ENCODE peak calls at places on chromosome 1, in four cellular contexts. V, L, W and Z are unnamed samples.

GRCh38 chr1:17874231-17874630 is 119.1 kb downstream of the ACTL8 start:
- DNase-seq in V (no peak), L (no peak), W (peak), Z (no peak)

GRCh38 chr1:116769561-116769977 is 15.3 kb downstream of the CD2 start:
- DNase-seq in V (no peak), L (no peak), W (peak), Z (no peak)

GRCh38 chr1:201361652-201362504 is 15.6 kb downstream of the TNNT2 start:
- DNase-seq in V (peak), L (no peak), W (peak), Z (no peak)

GRCh38 chr1:47399841-47400144 is 16.3 kb upstream of the FOXE3 start:
- DNase-seq in V (no peak), L (no peak), W (no peak), Z (no peak)

GRCh38 chr1:14976260-14976659 is 177.3 kb upstream of the TMEM51 start:
- DNase-seq in V (no peak), L (no peak), W (no peak), Z (no peak)

GRCh38 chr1:115790356-115790755 is 21.8 kb upstream of the CASQ2 start:
- DNase-seq in V (no peak), L (no peak), W (no peak), Z (no peak)

GRCh38 chr1:72568113-72568512 is 285.8 kb upstream of the NEGR1 start:
- DNase-seq in V (no peak), L (no peak), W (no peak), Z (no peak)

GRCh38 chr1:16212251-16212961 is at the start of gene ARHGEF19:
- DNase-seq in V (peak), L (no peak), W (no peak), Z (no peak)

GRCh38 chr1:197356723-197357533 is 88.9 kb downstream of the CRB1 start:
- DNase-seq in V (peak), L (peak), W (peak), Z (no peak)

GRCh38 chr1:21311016-21311415 is 20.8 kb upstream of the ECE1 start:
- DNase-seq in V (no peak), L (no peak), W (no peak), Z (no peak)